ENCODE peak calls at places on chromosomes 16 and 17, in four cellular contexts. T is heart left ventricle, C is uterus, X is fibroblast of lung. S is an unnamed sample.

GRCh38 chr17:73952136-73952497 is 251.4 kb upstream of the RPL38 start:
- DNase-seq in X (no peak), C (no peak), T (no peak), S (peak; percentile 39)

GRCh38 chr16:57645691-57646387 is 17.4 kb downstream of the ADGRG1 start:
- DNase-seq in T (peak; percentile 82), C (no peak), X (peak; percentile 48), S (no peak)

GRCh38 chr17:45372325-45372869 is 55.6 kb upstream of the MAP3K14 start:
- DNase-seq in C (no peak), T (no peak), X (no peak), S (no peak)

GRCh38 chr16:53041196-53041977 is 11.3 kb downstream of the CHD9NB start:
- DNase-seq in X (no peak), C (peak; percentile 80), T (peak; percentile 88), S (peak; percentile 21)

GRCh38 chr16:75263291-75263962 is 12.0 kb upstream of the BCAR1 start:
- DNase-seq in T (peak; percentile 12), C (no peak), X (no peak), S (peak; percentile 78)

GRCh38 chr17:7348478-7349242 is 3.3 kb upstream of the KCTD11 start:
- DNase-seq in T (no peak), C (no peak), X (peak; percentile 47), S (no peak)

GRCh38 chr16:20844588-20844987 is 38.3 kb downstream of the REXO5 start:
- DNase-seq in T (no peak), X (no peak), C (no peak), S (no peak)

GRCh38 chr17:22569459-22570143 is 877.3 kb downstream of the KCNJ18 start:
- DNase-seq in X (no peak), T (no peak), C (no peak), S (no peak)

GRCh38 chr17:75875182-75875939 is 3.0 kb downstream of the TRIM47 start:
- DNase-seq in X (no peak), T (no peak), C (no peak), S (no peak)

GRCh38 chr17:42017866-42018200 is 594 bp upstream of the DNAJC7 start:
- DNase-seq in X (no peak), T (no peak), C (no peak), S (no peak)

GRCh38 chr16:13848795-13849194 is 71.2 kb upstream of the ERCC4 start:
- DNase-seq in T (no peak), C (no peak), X (no peak), S (no peak)

GRCh38 chr17:2468270-2468669 is 43.4 kb downstream of the METTL16 start:
- DNase-seq in T (no peak), C (no peak), X (peak; percentile 99), S (no peak)

GRCh38 chr16:23796941-23797340 is 38.8 kb upstream of the PRKCB start:
- DNase-seq in C (no peak), T (no peak), X (no peak), S (no peak)

GRCh38 chr17:1709971-1710806 is at the start of gene TLCD2:
- DNase-seq in X (peak; percentile 76), T (peak; percentile 83), C (peak; percentile 80), S (peak; percentile 88)

GRCh38 chr16:56836410-56836834 is 28.6 kb upstream of the SLC12A3 start:
- DNase-seq in C (no peak), T (no peak), X (no peak), S (no peak)

GRCh38 chr16:89495121-89495520 is 4.8 kb upstream of the ANKRD11 start:
- DNase-seq in C (no peak), X (peak; percentile 78), T (no peak), S (no peak)

GRCh38 chr16:83615981-83616380 is 191.8 kb upstream of the HSBP1 start:
- DNase-seq in C (no peak), T (no peak), X (peak; percentile 8), S (no peak)

GRCh38 chr17:52721932-52722331 is 563.4 kb upstream of the CA10 start:
- DNase-seq in C (no peak), X (no peak), T (no peak), S (no peak)

GRCh38 chr17:78573955-78574354 is 3.2 kb downstream of the DNAH17 start:
- DNase-seq in C (no peak), T (no peak), X (no peak), S (no peak)

GRCh38 chr17:56602292-56603130 is 9.0 kb downstream of the NOG start:
- DNase-seq in C (no peak), X (no peak), T (no peak), S (no peak)

GRCh38 chr16:84729716-84730320 is 30.0 kb downstream of the USP10 start:
- DNase-seq in T (no peak), C (no peak), X (no peak), S (no peak)

GRCh38 chr16:76670125-76670857 is 393.1 kb downstream of the CNTNAP4 start:
- DNase-seq in C (no peak), T (no peak), X (no peak), S (no peak)

GRCh38 chr17:50347087-50347893 is 1.4 kb downstream of the XYLT2 start:
- DNase-seq in T (no peak), C (no peak), X (no peak), S (peak; percentile 54)

GRCh38 chr17:67421869-67422273 is 44.8 kb downstream of the PITPNC1 start:
- DNase-seq in C (no peak), X (peak; percentile 96), T (no peak), S (no peak)

GRCh38 chr17:74816883-74817620 is 40.9 kb upstream of the NAT9 start:
- DNase-seq in T (no peak), X (no peak), C (no peak), S (no peak)

GRCh38 chr17:68184816-68185436 is 62.9 kb upstream of the AMZ2 start:
- DNase-seq in T (no peak), X (no peak), C (no peak), S (no peak)

GRCh38 chr17:14389656-14390055 is 88.8 kb downstream of the HS3ST3B1 start:
- DNase-seq in T (no peak), C (no peak), X (no peak), S (no peak)

GRCh38 chr17:182164-182751 is 808 bp upstream of the DOC2B start:
- DNase-seq in T (no peak), X (no peak), C (no peak), S (no peak)

GRCh38 chr16:8577678-8578304 is 12.5 kb downstream of the TMEM114 start:
- DNase-seq in T (no peak), X (no peak), C (no peak), S (no peak)

GRCh38 chr16:49749816-49750215 is 106.1 kb downstream of the ZNF423 start:
- DNase-seq in T (no peak), X (no peak), C (no peak), S (no peak)

GRCh38 chr17:39073353-39073752 is 78.1 kb downstream of the PLXDC1 start:
- DNase-seq in T (no peak), C (no peak), X (no peak), S (no peak)

GRCh38 chr17:39073916-39074315 is 77.5 kb downstream of the PLXDC1 start:
- DNase-seq in T (no peak), C (no peak), X (peak; percentile 30), S (no peak)

GRCh38 chr17:39069114-39069756 is 82.2 kb downstream of the PLXDC1 start:
- DNase-seq in T (no peak), C (no peak), X (peak; percentile 46), S (peak; percentile 41)

GRCh38 chr17:39077252-39077651 is 74.2 kb downstream of the PLXDC1 start:
- DNase-seq in T (no peak), C (no peak), X (no peak), S (no peak)

DNA sequence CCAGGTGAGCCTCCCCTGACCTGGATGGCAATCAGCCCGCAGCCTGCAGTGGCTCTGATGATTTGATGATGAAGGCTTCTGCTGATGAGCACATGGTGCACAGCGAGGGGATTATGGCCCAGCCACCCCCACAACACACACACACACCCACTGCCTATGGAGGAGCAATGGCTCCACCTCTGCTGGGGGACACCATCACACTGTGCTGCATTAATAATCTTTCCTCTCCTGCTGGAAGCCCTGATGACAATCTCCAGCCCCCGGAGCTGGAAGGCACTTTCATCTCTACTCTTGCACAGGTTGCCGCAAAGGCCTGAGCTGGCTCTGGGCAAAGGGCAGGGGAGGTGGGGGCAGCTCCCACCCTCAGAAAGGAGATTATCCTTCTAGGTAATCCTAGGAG is 79.9 kb downstream of the PLXDC1 start:
- DNase-seq in T (no peak), C (no peak), X (no peak), S (no peak)
- H3K4me3 ChIP-seq in T (no peak overlapping the region), C (no peak overlapping the region), X (no peak overlapping the region), S (no peak overlapping the region)

DNA sequence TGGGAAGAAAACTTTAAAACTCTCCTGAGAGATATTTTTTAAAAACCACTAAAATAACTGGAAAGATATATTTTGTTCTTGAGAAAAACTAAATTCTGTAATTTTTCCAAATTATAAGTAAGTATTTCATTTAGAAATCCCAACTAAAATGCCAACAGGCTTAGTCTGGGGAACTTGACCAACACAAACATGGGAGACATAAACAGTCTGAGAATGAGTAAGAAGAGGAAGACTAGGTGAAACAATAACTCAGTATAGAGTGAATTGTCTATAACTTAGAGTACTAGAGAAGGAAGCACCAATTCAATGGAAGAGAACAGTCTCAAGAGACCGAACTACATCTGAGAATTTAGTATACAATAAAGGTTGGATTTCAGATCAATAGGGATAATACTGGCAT is 2.9 kb downstream of the CMTM1 start:
- DNase-seq in C (no peak), X (peak; percentile 83), T (no peak), S (no peak)
- H3K27ac ChIP-seq in C (no peak overlapping the region), X (no peak overlapping the region), T (no peak overlapping the region), S (peak overlapping the region; percentile 4)

GRCh38 chr16:55832425-55832787 is 490 bp downstream of the CES1 start:
- DNase-seq in X (no peak), T (no peak), C (no peak), S (no peak)
- H3K4me3 ChIP-seq in X (no peak overlapping the region), T (peak overlapping the region; percentile 29), C (no peak overlapping the region), S (no peak overlapping the region)

GRCh38 chr17:35773674-35774425 is 13.2 kb downstream of the C17orf50 start:
- DNase-seq in T (no peak), C (no peak), X (no peak), S (no peak)
- H3K27ac ChIP-seq in T (no peak overlapping the region), C (peak overlapping the region; percentile 75), X (no peak overlapping the region), S (no peak overlapping the region)

GRCh38 chr17:47229535-47230443 is 20.6 kb downstream of the MYL4 start:
- DNase-seq in X (peak; percentile 91), T (peak; percentile 87), C (peak; percentile 88), S (peak; percentile 92)

GRCh38 chr17:47231334-47231733 is 22.2 kb downstream of the MYL4 start:
- DNase-seq in X (no peak), C (no peak), T (no peak), S (no peak)

GRCh38 chr17:47231866-47232265 is 21.8 kb upstream of the ITGB3 start:
- DNase-seq in X (no peak), T (no peak), C (no peak), S (no peak)

GRCh38 chr17:47232465-47232864 is 21.2 kb upstream of the ITGB3 start:
- DNase-seq in C (no peak), X (no peak), T (no peak), S (no peak)

DNA sequence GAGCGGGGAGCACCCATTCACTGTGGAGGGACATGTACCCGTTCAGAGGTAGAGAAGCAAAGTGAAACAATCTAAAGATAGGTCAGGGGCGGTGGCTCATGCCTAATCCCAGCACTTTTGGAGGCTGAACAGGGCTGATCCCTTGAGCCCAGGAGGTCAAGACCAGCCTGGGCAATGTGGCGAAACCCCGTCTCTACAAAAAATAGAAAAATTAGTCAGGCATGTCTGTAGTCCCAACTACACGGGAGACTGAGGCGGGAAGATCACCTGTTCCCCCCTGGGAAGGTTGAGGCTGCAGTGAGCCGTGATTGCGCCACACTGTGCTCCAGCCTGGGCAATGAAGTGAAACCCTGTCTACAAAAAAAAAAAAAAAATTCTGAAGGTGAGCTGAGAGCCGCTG is 21.7 kb downstream of the MYL4 start:
- DNase-seq in T (no peak), X (no peak), C (no peak), S (no peak)
- H3K4me3 ChIP-seq in T (no peak overlapping the region), X (no peak overlapping the region), C (no peak overlapping the region), S (no peak overlapping the region)